ENCODE peak calls at places on chromosomes 4 and X, in six cellular contexts. A is neural progenitor cell, Y is IMR-90, E is psoas muscle, Q is lung, U is OCI-LY7. N is an unnamed sample.

GRCh38 chrX:320126-320783 is 1.7 kb upstream of the GTPBP6 start:
- DNase-seq in A (peak; percentile 43), Y (peak; percentile 10), E (peak; percentile 25), Q (no peak), U (no peak), N (no peak)

GRCh38 chr4:31081375-31081774 is 361.2 kb downstream of the PCDH7 start:
- DNase-seq in A (no peak), Y (peak; percentile 72), E (no peak), Q (no peak), U (no peak), N (no peak)

GRCh38 chr4:130712038-130712437 is 1616.1 kb downstream of the C4orf33 start:
- DNase-seq in A (no peak), Y (no peak), E (no peak), Q (no peak), U (no peak), N (peak; percentile 67)

GRCh38 chrX:68830486-68831404 is 1.9 kb downstream of the EFNB1 start:
- DNase-seq in A (no peak), Y (no peak), E (no peak), Q (peak; percentile 26), U (no peak), N (no peak)

GRCh38 chr4:106587558-106587957 is 219.0 kb upstream of the GIMD1 start:
- DNase-seq in A (no peak), Y (peak; percentile 67), E (no peak), Q (no peak), U (no peak), N (peak; percentile 38)

GRCh38 chrX:112048707-112049106 is 33.9 kb downstream of the TRPC5 start:
- DNase-seq in A (peak; percentile 48), Y (no peak), E (no peak), Q (no peak), U (no peak), N (no peak)

GRCh38 chr4:159937595-159937994 is 834.7 kb downstream of the RAPGEF2 start:
- DNase-seq in A (no peak), Y (no peak), E (no peak), Q (no peak), U (no peak), N (no peak)

GRCh38 chr4:152039085-152039484 is 278.3 kb upstream of the GATB start:
- DNase-seq in A (no peak), Y (peak; percentile 98), E (no peak), Q (no peak), U (no peak), N (no peak)

GRCh38 chr4:18882468-18882867 is 860.9 kb upstream of the LCORL start:
- DNase-seq in A (peak; percentile 3), Y (peak; percentile 72), E (no peak), Q (no peak), U (no peak), N (peak; percentile 26)

GRCh38 chr4:152968806-152969394 is 32.8 kb downstream of the FHDC1 start:
- DNase-seq in A (no peak), Y (peak; percentile 39), E (no peak), Q (no peak), U (no peak), N (peak; percentile 75)

GRCh38 chr4:81453024-81453423 is 18.7 kb downstream of the RASGEF1B start:
- DNase-seq in A (no peak), Y (no peak), E (no peak), Q (no peak), U (no peak), N (no peak)
- H3K27ac ChIP-seq in A (no peak overlapping the region), Y (no peak overlapping the region), E (no peak overlapping the region), Q (no peak overlapping the region), U (no peak overlapping the region), N (no peak overlapping the region)

GRCh38 chr4:4480685-4481393 is 61.0 kb downstream of the STX18 start:
- DNase-seq in A (peak; percentile 31), Y (peak; percentile 41), E (no peak), Q (no peak), U (peak; percentile 22), N (no peak)
- TF ChIP-seq CTCF in A (peak; percentile 60), Y (peak; percentile 58), E (peak; percentile 17), Q (no peak), U (peak; percentile 84), N (peak; percentile 35)

GRCh38 chr4:2255501-2256155 is 6.3 kb downstream of the MXD4 start:
- DNase-seq in A (no peak), Y (no peak), E (peak; percentile 25), Q (peak; percentile 29), U (no peak), N (no peak)
- H3K27ac ChIP-seq in A (no peak overlapping the region), Y (no peak overlapping the region), E (peak overlapping the region; percentile 60), Q (peak overlapping the region; percentile 91), U (no peak overlapping the region), N (peak overlapping the region; percentile 91)

DNA sequence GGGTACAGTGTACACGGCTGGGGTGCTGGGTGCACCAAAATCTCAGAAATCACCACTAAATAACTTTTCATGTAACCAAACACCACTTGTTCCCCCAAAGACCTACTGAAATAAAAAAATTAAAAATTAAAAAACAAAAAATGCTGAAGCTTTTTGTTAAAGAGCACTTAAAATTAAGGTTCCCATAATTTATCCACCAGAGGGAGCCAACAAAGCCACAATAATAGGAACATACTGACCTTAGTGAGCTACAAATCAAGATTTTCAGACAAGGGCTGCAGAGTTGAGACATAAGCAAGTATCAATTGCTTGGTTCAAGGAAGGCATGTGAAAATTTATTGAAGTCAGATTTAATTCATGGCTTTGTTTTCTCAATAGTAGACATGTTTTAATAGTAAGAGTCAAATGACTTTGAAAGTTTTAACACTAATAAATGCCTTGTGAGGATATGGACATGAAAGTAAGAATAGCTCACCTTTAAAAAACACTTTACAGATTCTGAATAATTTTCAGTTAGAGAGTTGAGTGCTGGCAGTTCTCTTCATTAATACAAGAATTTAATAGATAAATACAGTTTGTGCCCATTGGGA is 43.0 kb upstream of the SCOC start:
- DNase-seq in A (peak; percentile 45), Y (peak; percentile 55), E (no peak), Q (no peak), U (peak; percentile 42), N (peak; percentile 23)
- TF ChIP-seq CTCF in A (peak; percentile 66), Y (peak; percentile 51), E (peak; percentile 36), Q (peak; percentile 7), U (peak; percentile 82), N (peak; percentile 63)

GRCh38 chr4:79588679-79589078 is 180.7 kb upstream of the GK2 start:
- DNase-seq in A (no peak), Y (peak; percentile 0), E (no peak), Q (no peak), U (no peak), N (no peak)

GRCh38 chr4:79584902-79585301 is 176.9 kb upstream of the GK2 start:
- DNase-seq in A (no peak), Y (no peak), E (no peak), Q (no peak), U (no peak), N (no peak)

GRCh38 chr4:79585834-79586233 is 177.8 kb upstream of the GK2 start:
- DNase-seq in A (no peak), Y (no peak), E (no peak), Q (no peak), U (no peak), N (no peak)

GRCh38 chr4:79584352-79584751 is 176.3 kb upstream of the GK2 start:
- DNase-seq in A (no peak), Y (no peak), E (no peak), Q (no peak), U (no peak), N (no peak)

DNA sequence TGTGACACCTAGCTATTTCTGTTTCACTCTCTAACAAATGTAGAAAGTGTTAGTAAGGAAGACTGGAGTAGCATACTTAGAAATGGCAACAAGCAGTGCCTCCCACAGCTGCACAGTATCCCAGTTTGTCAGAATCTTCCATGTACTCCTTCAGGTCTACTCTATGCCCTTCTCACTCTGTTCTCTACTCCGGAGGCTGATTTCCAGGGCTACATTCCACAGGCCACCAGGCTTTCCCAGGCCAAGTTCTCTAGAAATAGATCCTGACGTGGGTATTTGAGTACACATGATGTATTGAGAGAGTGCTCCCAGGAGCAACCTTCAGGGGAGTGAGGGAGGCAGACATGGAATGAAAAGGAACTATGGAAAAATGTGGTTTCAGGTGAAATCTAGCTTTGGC is 177.3 kb upstream of the GK2 start:
- DNase-seq in A (no peak), Y (no peak), E (no peak), Q (no peak), U (no peak), N (no peak)
- H3K27ac ChIP-seq in A (no peak overlapping the region), Y (no peak overlapping the region), E (peak overlapping the region; percentile 54), Q (no peak overlapping the region), U (no peak overlapping the region), N (no peak overlapping the region)

DNA sequence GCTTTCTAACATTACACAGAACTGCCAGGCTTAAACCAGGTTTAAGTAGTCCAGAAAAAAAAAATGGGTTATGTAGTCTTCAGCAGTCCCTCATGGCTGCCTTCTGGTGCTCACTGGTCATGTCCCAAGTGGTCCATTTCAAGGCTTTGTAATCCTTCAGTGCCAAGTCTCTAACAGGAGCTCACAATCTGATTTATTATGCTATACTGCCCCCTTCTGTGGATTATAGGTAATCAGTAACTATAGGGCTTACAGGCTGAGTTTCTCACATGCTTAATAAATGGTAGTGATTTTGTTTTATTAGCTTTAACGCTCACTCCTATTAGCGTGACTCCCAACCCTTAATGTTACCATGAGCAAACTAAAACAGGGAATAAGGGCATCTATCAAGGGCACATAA is 92.5 kb upstream of the EDA2R start:
- DNase-seq in A (peak; percentile 63), Y (peak; percentile 33), E (no peak), Q (no peak), U (peak; percentile 45), N (no peak)
- TF ChIP-seq CTCF in A (peak; percentile 57), Y (peak; percentile 51), E (no peak), Q (no peak), U (peak; percentile 69), N (peak; percentile 25)

GRCh38 chrX:107741318-107741813 is 34.2 kb downstream of the TSC22D3 start:
- DNase-seq in A (no peak), Y (no peak), E (no peak), Q (no peak), U (no peak), N (no peak)
- H3K27ac ChIP-seq in A (no peak overlapping the region), Y (no peak overlapping the region), E (peak overlapping the region; percentile 88), Q (peak overlapping the region; percentile 92), U (no peak overlapping the region), N (peak overlapping the region; percentile 98)

GRCh38 chr4:85756938-85757337 is 282.0 kb downstream of the ARHGAP24 start:
- DNase-seq in A (peak; percentile 58), Y (peak; percentile 62), E (no peak), Q (no peak), U (peak; percentile 68), N (peak; percentile 14)
- TF ChIP-seq CTCF in A (peak; percentile 55), Y (peak; percentile 64), E (peak; percentile 34), Q (no peak), U (peak; percentile 73), N (peak; percentile 35)

N was measured in RWPE1.